ENCODE peak calls at places on chromosomes 1 and 21, in seven cellular contexts. One of them, this sample, is unnamed.

GRCh38 chr1:234532511-234532922 is 53.5 kb upstream of the TARBP1 start:
- DNase-seq in mesendoderm: no peak
- DNase-seq in IMR-90: no peak
- DNase-seq in germinal center: no peak
- DNase-seq in progenitor cell of endocrine pancreas: no peak
- DNase-seq in mammary epithelial cell: no peak
- DNase-seq in mucosa of gallbladder: no peak
- DNase-seq in this sample: no peak

GRCh38 chr1:157844084-157844830 is 2.6 kb upstream of the CD5L start:
- DNase-seq in mesendoderm: no peak
- DNase-seq in IMR-90: no peak
- DNase-seq in germinal center: no peak
- DNase-seq in progenitor cell of endocrine pancreas: no peak
- DNase-seq in mammary epithelial cell: no peak
- DNase-seq in mucosa of gallbladder: no peak
- DNase-seq in this sample: peak

GRCh38 chr1:66711420-66711819 is 40.8 kb upstream of the DYNLT5 start:
- DNase-seq in mesendoderm: peak
- DNase-seq in IMR-90: no peak
- DNase-seq in germinal center: no peak
- DNase-seq in progenitor cell of endocrine pancreas: no peak
- DNase-seq in mammary epithelial cell: no peak
- DNase-seq in mucosa of gallbladder: no peak
- DNase-seq in this sample: no peak

GRCh38 chr1:54099211-54099610 is 45.8 kb downstream of the TCEANC2 start:
- DNase-seq in mesendoderm: no peak
- DNase-seq in IMR-90: no peak
- DNase-seq in germinal center: no peak
- DNase-seq in progenitor cell of endocrine pancreas: no peak
- DNase-seq in mammary epithelial cell: no peak
- DNase-seq in mucosa of gallbladder: no peak
- DNase-seq in this sample: peak

GRCh38 chr1:116489231-116489697 is 81.6 kb downstream of the CD58 start:
- DNase-seq in mesendoderm: peak
- DNase-seq in IMR-90: peak
- DNase-seq in germinal center: no peak
- DNase-seq in progenitor cell of endocrine pancreas: no peak
- DNase-seq in mammary epithelial cell: peak
- DNase-seq in mucosa of gallbladder: peak
- DNase-seq in this sample: peak

GRCh38 chr1:22553991-22554522 is 9.2 kb upstream of the EPHA8 start:
- DNase-seq in mesendoderm: no peak
- DNase-seq in IMR-90: no peak
- DNase-seq in germinal center: no peak
- DNase-seq in progenitor cell of endocrine pancreas: no peak
- DNase-seq in mammary epithelial cell: no peak
- DNase-seq in mucosa of gallbladder: no peak
- DNase-seq in this sample: no peak

GRCh38 chr1:67831850-67832513 is 1.3 kb downstream of the GNG12 start:
- DNase-seq in mesendoderm: peak
- DNase-seq in IMR-90: peak
- DNase-seq in germinal center: peak
- DNase-seq in progenitor cell of endocrine pancreas: no peak
- DNase-seq in mammary epithelial cell: peak
- DNase-seq in mucosa of gallbladder: peak
- DNase-seq in this sample: no peak

GRCh38 chr21:31410763-31411278 is 66.8 kb upstream of the TIAM1 start:
- DNase-seq in mesendoderm: no peak
- DNase-seq in IMR-90: no peak
- DNase-seq in germinal center: no peak
- DNase-seq in progenitor cell of endocrine pancreas: no peak
- DNase-seq in mammary epithelial cell: no peak
- DNase-seq in mucosa of gallbladder: no peak
- DNase-seq in this sample: no peak